ENCODE peak calls at places on chromosomes 12 and 14, in six cellular contexts. T is BJ, B is left lung, C is uterus, O is fibroblast of pulmonary artery, M is astrocyte of the spinal cord. K is an unnamed sample.

GRCh38 chr12:97300431-97300830 is 162.2 kb upstream of the RMST start:
- DNase-seq in C (no peak), M (no peak), O (no peak), T (no peak), B (no peak), K (no peak)

GRCh38 chr12:52580496-52580895 is 6.9 kb upstream of the KRT74 start:
- DNase-seq in T (no peak), C (no peak), O (no peak), M (no peak), B (no peak), K (no peak)

GRCh38 chr14:99612065-99612736 is 8.2 kb upstream of the CCDC85C start:
- DNase-seq in O (no peak), C (no peak), B (no peak), T (no peak), M (no peak), K (no peak)

GRCh38 chr14:39318574-39318973 is 84.9 kb downstream of the MIA2 start:
- DNase-seq in C (no peak), T (no peak), B (no peak), M (no peak), O (no peak), K (no peak)

GRCh38 chr12:21934173-21934572 is 7.1 kb downstream of the ABCC9 start:
- DNase-seq in B (no peak), C (no peak), M (no peak), O (no peak), T (no peak), K (no peak)

GRCh38 chr12:1797011-1797901 is 23.1 kb upstream of the LRTM2 start:
- DNase-seq in M (no peak), B (peak), T (no peak), C (peak), O (no peak), K (no peak)

GRCh38 chr14:85519661-85520305 is 10.2 kb upstream of the FLRT2 start:
- DNase-seq in C (no peak), O (peak), B (no peak), T (no peak), M (peak), K (no peak)

GRCh38 chr12:104740668-104741067 is 217.4 kb downstream of the SLC41A2 start:
- DNase-seq in B (no peak), O (no peak), T (no peak), M (no peak), C (no peak), K (no peak)

GRCh38 chr14:99344051-99344450 is 72.1 kb upstream of the BCL11B start:
- DNase-seq in B (no peak), M (no peak), T (no peak), C (no peak), O (no peak), K (no peak)

GRCh38 chr12:93883436-93884154 is 206.4 kb downstream of the CRADD start:
- DNase-seq in M (peak), O (peak), T (peak), B (no peak), C (no peak), K (no peak)

GRCh38 chr12:114812858-114813761 is 129.1 kb upstream of the TBX3 start:
- DNase-seq in T (no peak), C (peak), B (no peak), O (peak), M (peak), K (no peak)

GRCh38 chr14:99064262-99064954 is 207.6 kb downstream of the BCL11B start:
- DNase-seq in T (no peak), O (no peak), M (no peak), B (no peak), C (no peak), K (no peak)

GRCh38 chr12:57614178-57614947 is 3.1 kb downstream of the ARHGEF25 start:
- DNase-seq in C (peak), O (no peak), B (no peak), M (no peak), T (no peak), K (no peak)

GRCh38 chr14:38098074-38098846 is 109.4 kb upstream of the SSTR1 start:
- DNase-seq in C (no peak), B (no peak), T (peak), O (peak), M (peak), K (no peak)

DNA sequence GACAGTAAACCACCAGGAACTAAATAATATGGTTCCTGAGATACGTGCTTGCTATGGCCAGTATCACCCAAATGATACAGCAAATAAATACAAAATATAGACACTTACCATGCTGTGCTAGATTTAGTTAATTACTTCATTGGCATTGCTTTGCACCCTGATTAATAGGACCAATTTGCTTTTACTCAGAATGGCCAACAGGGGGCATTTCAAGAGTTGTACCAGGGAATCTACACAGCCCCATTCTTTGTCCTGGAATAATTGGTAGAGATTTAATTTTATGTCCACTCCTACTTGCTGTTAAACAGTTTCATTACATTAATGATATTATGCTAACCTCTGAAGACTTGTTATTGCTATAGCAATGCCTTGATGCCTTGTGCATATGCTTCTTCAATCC is 280.8 kb downstream of the RERGL start:
- DNase-seq in M (no peak), B (no peak), O (no peak), T (no peak), C (no peak), K (no peak)
- TF ChIP-seq CTCF in M (no peak), B (no peak), O (no peak), T (no peak), C (no peak), K (no peak)

DNA sequence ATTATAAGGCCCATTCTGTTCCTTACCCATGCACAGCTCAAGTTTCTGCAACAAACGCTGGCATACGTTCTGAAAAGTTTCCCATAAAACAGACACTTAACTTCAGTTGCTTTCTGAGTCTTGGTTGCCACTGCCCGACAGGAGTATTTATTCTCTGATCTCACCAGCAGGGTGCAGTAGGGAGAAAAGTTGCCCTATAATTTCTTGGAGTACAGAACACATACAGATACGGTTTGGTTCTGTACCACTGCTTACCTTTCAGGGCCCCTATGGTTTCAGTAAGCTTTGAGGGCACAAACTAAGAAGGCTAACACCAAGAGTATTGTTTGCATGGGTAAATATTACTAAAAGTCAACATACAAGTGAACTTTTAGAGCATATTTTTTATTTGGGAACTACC is 77.9 kb downstream of the SPATA7 start:
- DNase-seq in M (no peak), B (no peak), T (no peak), C (no peak), O (peak), K (no peak)
- TF ChIP-seq CTCF in M (peak), B (peak), T (peak), C (no peak), O (peak), K (peak)

DNA sequence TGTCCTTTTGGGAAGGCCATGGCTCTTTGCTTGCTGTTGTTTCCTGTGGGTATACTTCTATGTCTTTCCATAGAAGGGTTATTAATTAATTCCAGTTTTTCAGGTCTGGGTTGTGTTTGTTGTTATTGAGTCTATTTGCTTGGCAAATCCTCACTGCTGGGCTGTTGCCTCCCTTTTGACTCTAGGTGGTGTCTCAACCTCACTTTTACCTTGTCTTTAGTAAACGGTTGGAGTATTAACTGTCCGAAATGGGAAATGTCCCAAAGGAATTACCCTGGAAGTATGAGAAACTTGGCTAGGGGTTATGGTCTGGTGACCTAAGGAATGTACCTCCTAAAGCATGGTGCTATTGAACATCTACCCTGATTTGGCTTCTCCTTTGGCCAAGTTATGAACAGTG is 16.7 kb downstream of the PRH1 start:
- DNase-seq in T (no peak), C (no peak), O (peak), B (no peak), M (no peak), K (no peak)
- TF ChIP-seq CTCF in T (no peak), C (no peak), O (no peak), B (no peak), M (no peak), K (no peak)

GRCh38 chr12:46468159-46468558 is 95.6 kb upstream of the SLC38A2 start:
- DNase-seq in M (peak), B (no peak), O (peak), C (no peak), T (no peak), K (no peak)
- TF ChIP-seq CTCF in M (no peak), B (no peak), O (no peak), C (no peak), T (no peak), K (no peak)

GRCh38 chr12:51028126-51028810 is 2.1 kb upstream of the SLC11A2 start:
- DNase-seq in B (peak), M (peak), T (no peak), C (no peak), O (peak), K (no peak)
- TF ChIP-seq CTCF in B (peak), M (peak), T (peak), C (no peak), O (peak), K (peak)

GRCh38 chr12:20601668-20602280 is 93.4 kb upstream of the SLCO1C1 start:
- DNase-seq in O (peak), M (peak), C (no peak), B (no peak), T (no peak), K (no peak)
- TF ChIP-seq CTCF in O (peak), M (peak), C (peak), B (peak), T (peak), K (peak)

GRCh38 chr14:21233457-21234076 is 35.7 kb downstream of the HNRNPC start:
- DNase-seq in O (no peak), T (no peak), M (no peak), C (no peak), B (no peak), K (no peak)
- TF ChIP-seq CTCF in O (peak), T (peak), M (peak), C (no peak), B (no peak), K (no peak)

DNA sequence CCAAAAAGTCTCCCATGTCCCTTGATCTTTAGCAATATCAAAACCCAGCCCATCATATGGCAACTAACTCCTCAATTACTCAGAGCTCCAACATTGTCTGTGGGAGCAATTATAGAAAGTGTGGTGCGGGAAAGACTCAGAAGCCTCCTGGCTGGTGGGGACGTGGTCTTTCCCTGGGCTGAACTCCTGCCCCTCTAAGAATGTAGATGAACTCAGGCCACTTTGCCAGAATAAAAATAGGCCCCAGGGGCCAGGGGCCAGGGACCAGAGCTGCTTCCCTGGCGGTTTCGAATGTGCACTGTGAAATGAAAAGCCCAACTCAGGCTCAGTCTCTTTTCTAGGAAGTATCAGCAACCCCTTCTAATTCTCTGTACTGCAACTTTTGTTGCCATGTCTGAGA is 129.6 kb downstream of the SLC38A6 start:
- DNase-seq in O (no peak), T (no peak), C (no peak), B (no peak), M (no peak), K (no peak)
- TF ChIP-seq CTCF in O (no peak), T (no peak), C (no peak), B (no peak), M (no peak), K (no peak)

GRCh38 chr12:124730455-124730932 is 133.2 kb downstream of the SCARB1 start:
- DNase-seq in B (no peak), T (no peak), M (peak), O (peak), C (peak), K (no peak)

GRCh38 chr12:124725612-124726237 is 137.9 kb downstream of the SCARB1 start:
- DNase-seq in M (no peak), B (no peak), T (no peak), C (no peak), O (no peak), K (no peak)

GRCh38 chr12:124727922-124728321 is 135.7 kb downstream of the SCARB1 start:
- DNase-seq in C (no peak), O (no peak), M (no peak), B (no peak), T (no peak), K (no peak)

GRCh38 chr12:124725099-124725498 is 138.6 kb downstream of the SCARB1 start:
- DNase-seq in T (no peak), M (no peak), B (no peak), C (no peak), O (no peak), K (no peak)

DNA sequence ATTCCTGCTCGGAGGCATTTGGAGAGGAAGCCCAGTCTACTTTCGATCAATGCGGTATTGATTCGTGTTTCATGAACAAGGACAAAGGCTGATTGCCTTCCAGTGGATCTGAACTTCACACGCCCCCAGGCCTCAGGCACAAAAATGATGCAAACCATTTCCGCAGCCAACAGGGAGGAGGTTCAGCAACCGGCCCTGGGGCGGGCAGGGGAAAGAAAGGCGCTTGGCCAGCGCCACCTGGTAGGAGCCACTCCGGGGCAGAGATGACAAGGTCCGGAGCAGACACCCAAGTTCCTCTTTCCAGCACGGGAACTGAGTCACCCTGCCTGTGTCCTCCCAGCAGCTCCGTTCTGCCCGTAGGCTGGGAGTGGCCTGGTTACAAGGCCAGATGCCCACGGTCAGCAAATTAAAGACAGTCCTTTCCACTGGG is 136.4 kb downstream of the SCARB1 start:
- DNase-seq in B (peak), O (peak), C (peak), T (peak), M (no peak), K (no peak)
- TF ChIP-seq CTCF in B (no peak), O (no peak), C (no peak), T (no peak), M (no peak), K (no peak)

K was measured in type B pancreatic cell.